ENCODE peak calls at places on chromosomes 5 and 9, in ten cellular contexts. One of them, this sample, is unnamed.

GRCh38 chr9:96654450-96655197 is 493 bp downstream of the PRXL2C start:
- DNase-seq in kidney glomerular epithelial cell: peak; percentile 80
- DNase-seq in effector memory CD8-positive, alpha-beta T cell: peak; percentile 83
- DNase-seq in H7: peak; percentile 93
- DNase-seq in heart left ventricle: peak; percentile 89
- DNase-seq in amniotic epithelial cell: peak; percentile 84
- DNase-seq in Right ventricle myocardium superior: peak; percentile 93
- DNase-seq in HS-27A: no peak
- DNase-seq in epithelial cell of prostate: no peak
- DNase-seq in foreskin fibroblast: peak; percentile 89
- DNase-seq in this sample: peak; percentile 88

GRCh38 chr9:19087601-19088000 is 15.1 kb downstream of the HAUS6 start:
- DNase-seq in heart left ventricle: no peak
- DNase-seq in epithelial cell of prostate: peak; percentile 26
- DNase-seq in HS-27A: peak; percentile 12
- DNase-seq in Right ventricle myocardium superior: no peak
- DNase-seq in effector memory CD8-positive, alpha-beta T cell: no peak
- DNase-seq in kidney glomerular epithelial cell: peak; percentile 34
- DNase-seq in foreskin fibroblast: peak; percentile 55
- DNase-seq in amniotic epithelial cell: peak; percentile 75
- DNase-seq in H7: no peak
- DNase-seq in this sample: no peak

GRCh38 chr5:53543401-53543800 is 17.0 kb upstream of the NDUFS4 start:
- DNase-seq in effector memory CD8-positive, alpha-beta T cell: no peak
- DNase-seq in Right ventricle myocardium superior: no peak
- DNase-seq in amniotic epithelial cell: peak; percentile 80
- DNase-seq in kidney glomerular epithelial cell: peak; percentile 8
- DNase-seq in heart left ventricle: no peak
- DNase-seq in epithelial cell of prostate: no peak
- DNase-seq in foreskin fibroblast: peak; percentile 27
- DNase-seq in HS-27A: no peak
- DNase-seq in H7: no peak
- DNase-seq in this sample: no peak

GRCh38 chr5:111535879-111536549 is 23.7 kb upstream of the STARD4 start:
- DNase-seq in foreskin fibroblast: no peak
- DNase-seq in H7: no peak
- DNase-seq in effector memory CD8-positive, alpha-beta T cell: no peak
- DNase-seq in kidney glomerular epithelial cell: no peak
- DNase-seq in Right ventricle myocardium superior: no peak
- DNase-seq in heart left ventricle: no peak
- DNase-seq in amniotic epithelial cell: no peak
- DNase-seq in HS-27A: no peak
- DNase-seq in epithelial cell of prostate: no peak
- DNase-seq in this sample: no peak

GRCh38 chr9:91852801-91853347 is 97.2 kb downstream of the ROR2 start:
- DNase-seq in heart left ventricle: peak; percentile 64
- DNase-seq in foreskin fibroblast: no peak
- DNase-seq in epithelial cell of prostate: no peak
- DNase-seq in amniotic epithelial cell: no peak
- DNase-seq in H7: no peak
- DNase-seq in kidney glomerular epithelial cell: no peak
- DNase-seq in HS-27A: no peak
- DNase-seq in Right ventricle myocardium superior: peak; percentile 53
- DNase-seq in effector memory CD8-positive, alpha-beta T cell: no peak
- DNase-seq in this sample: no peak

GRCh38 chr9:127918201-127919107 is 1.6 kb upstream of the ST6GALNAC4 start:
- DNase-seq in kidney glomerular epithelial cell: no peak
- DNase-seq in epithelial cell of prostate: no peak
- DNase-seq in HS-27A: no peak
- DNase-seq in H7: peak; percentile 80
- DNase-seq in foreskin fibroblast: peak; percentile 67
- DNase-seq in amniotic epithelial cell: no peak
- DNase-seq in effector memory CD8-positive, alpha-beta T cell: no peak
- DNase-seq in Right ventricle myocardium superior: peak; percentile 72
- DNase-seq in heart left ventricle: peak; percentile 47
- DNase-seq in this sample: no peak

GRCh38 chr9:134237630-134238265 is 73.4 kb upstream of the RNU6ATAC start:
- DNase-seq in amniotic epithelial cell: no peak
- DNase-seq in epithelial cell of prostate: no peak
- DNase-seq in Right ventricle myocardium superior: no peak
- DNase-seq in effector memory CD8-positive, alpha-beta T cell: no peak
- DNase-seq in heart left ventricle: peak; percentile 6
- DNase-seq in H7: no peak
- DNase-seq in HS-27A: no peak
- DNase-seq in foreskin fibroblast: no peak
- DNase-seq in kidney glomerular epithelial cell: no peak
- DNase-seq in this sample: no peak

GRCh38 chr5:71887680-71888079 is 168.6 kb downstream of the CARTPT start:
- DNase-seq in HS-27A: no peak
- DNase-seq in foreskin fibroblast: peak; percentile 84
- DNase-seq in effector memory CD8-positive, alpha-beta T cell: no peak
- DNase-seq in heart left ventricle: no peak
- DNase-seq in Right ventricle myocardium superior: no peak
- DNase-seq in kidney glomerular epithelial cell: peak; percentile 57
- DNase-seq in amniotic epithelial cell: peak; percentile 94
- DNase-seq in H7: peak; percentile 64
- DNase-seq in epithelial cell of prostate: peak; percentile 60
- DNase-seq in this sample: no peak

GRCh38 chr5:159734366-159734765 is 181.9 kb upstream of the ADRA1B start:
- DNase-seq in foreskin fibroblast: no peak
- DNase-seq in HS-27A: no peak
- DNase-seq in amniotic epithelial cell: no peak
- DNase-seq in heart left ventricle: no peak
- DNase-seq in epithelial cell of prostate: no peak
- DNase-seq in H7: no peak
- DNase-seq in Right ventricle myocardium superior: no peak
- DNase-seq in kidney glomerular epithelial cell: no peak
- DNase-seq in effector memory CD8-positive, alpha-beta T cell: no peak
- DNase-seq in this sample: no peak

GRCh38 chr9:14768561-14769234 is 46.2 kb upstream of the CER1 start:
- DNase-seq in epithelial cell of prostate: no peak
- DNase-seq in Right ventricle myocardium superior: no peak
- DNase-seq in kidney glomerular epithelial cell: peak; percentile 82
- DNase-seq in effector memory CD8-positive, alpha-beta T cell: no peak
- DNase-seq in amniotic epithelial cell: peak; percentile 46
- DNase-seq in foreskin fibroblast: peak; percentile 77
- DNase-seq in H7: peak; percentile 26
- DNase-seq in HS-27A: no peak
- DNase-seq in heart left ventricle: no peak
- DNase-seq in this sample: no peak

GRCh38 chr5:173290477-173291131 is 37.6 kb downstream of the STC2 start:
- DNase-seq in H7: no peak
- DNase-seq in effector memory CD8-positive, alpha-beta T cell: no peak
- DNase-seq in amniotic epithelial cell: peak; percentile 79
- DNase-seq in Right ventricle myocardium superior: no peak
- DNase-seq in epithelial cell of prostate: no peak
- DNase-seq in kidney glomerular epithelial cell: no peak
- DNase-seq in heart left ventricle: peak; percentile 63
- DNase-seq in HS-27A: no peak
- DNase-seq in foreskin fibroblast: peak; percentile 55
- DNase-seq in this sample: no peak

GRCh38 chr5:168059111-168059510 is 232.3 kb upstream of the WWC1 start:
- DNase-seq in HS-27A: no peak
- DNase-seq in epithelial cell of prostate: no peak
- DNase-seq in H7: no peak
- DNase-seq in effector memory CD8-positive, alpha-beta T cell: no peak
- DNase-seq in Right ventricle myocardium superior: no peak
- DNase-seq in foreskin fibroblast: no peak
- DNase-seq in heart left ventricle: no peak
- DNase-seq in amniotic epithelial cell: no peak
- DNase-seq in kidney glomerular epithelial cell: no peak
- DNase-seq in this sample: no peak

GRCh38 chr5:101271416-101271815 is 368.3 kb upstream of the ST8SIA4 start:
- DNase-seq in kidney glomerular epithelial cell: no peak
- DNase-seq in Right ventricle myocardium superior: no peak
- DNase-seq in heart left ventricle: no peak
- DNase-seq in foreskin fibroblast: no peak
- DNase-seq in HS-27A: no peak
- DNase-seq in amniotic epithelial cell: no peak
- DNase-seq in effector memory CD8-positive, alpha-beta T cell: no peak
- DNase-seq in H7: no peak
- DNase-seq in epithelial cell of prostate: no peak
- DNase-seq in this sample: no peak

GRCh38 chr9:128505414-128505765 is 871 bp downstream of the GLE1 start:
- DNase-seq in amniotic epithelial cell: peak; percentile 61
- DNase-seq in epithelial cell of prostate: no peak
- DNase-seq in Right ventricle myocardium superior: no peak
- DNase-seq in kidney glomerular epithelial cell: no peak
- DNase-seq in heart left ventricle: no peak
- DNase-seq in effector memory CD8-positive, alpha-beta T cell: no peak
- DNase-seq in foreskin fibroblast: peak; percentile 50
- DNase-seq in HS-27A: no peak
- DNase-seq in H7: no peak
- DNase-seq in this sample: no peak

GRCh38 chr9:94921656-94922055 is 195.2 kb downstream of the AOPEP start:
- DNase-seq in amniotic epithelial cell: no peak
- DNase-seq in effector memory CD8-positive, alpha-beta T cell: no peak
- DNase-seq in kidney glomerular epithelial cell: no peak
- DNase-seq in HS-27A: no peak
- DNase-seq in heart left ventricle: peak; percentile 21
- DNase-seq in epithelial cell of prostate: no peak
- DNase-seq in foreskin fibroblast: no peak
- DNase-seq in H7: no peak
- DNase-seq in Right ventricle myocardium superior: no peak
- DNase-seq in this sample: no peak

GRCh38 chr5:74519161-74519571 is 121.4 kb downstream of the ENC1 start:
- DNase-seq in heart left ventricle: no peak
- DNase-seq in amniotic epithelial cell: peak; percentile 33
- DNase-seq in Right ventricle myocardium superior: no peak
- DNase-seq in epithelial cell of prostate: no peak
- DNase-seq in effector memory CD8-positive, alpha-beta T cell: no peak
- DNase-seq in HS-27A: no peak
- DNase-seq in H7: no peak
- DNase-seq in foreskin fibroblast: no peak
- DNase-seq in kidney glomerular epithelial cell: no peak
- DNase-seq in this sample: no peak

GRCh38 chr5:122586351-122586750 is 188.5 kb upstream of the SNX2 start:
- DNase-seq in amniotic epithelial cell: peak; percentile 73
- DNase-seq in Right ventricle myocardium superior: no peak
- DNase-seq in kidney glomerular epithelial cell: no peak
- DNase-seq in epithelial cell of prostate: no peak
- DNase-seq in H7: no peak
- DNase-seq in HS-27A: peak; percentile 35
- DNase-seq in heart left ventricle: no peak
- DNase-seq in foreskin fibroblast: peak; percentile 39
- DNase-seq in effector memory CD8-positive, alpha-beta T cell: no peak
- DNase-seq in this sample: no peak

GRCh38 chr9:94676446-94677148 is 37.3 kb upstream of the FBP1 start:
- DNase-seq in foreskin fibroblast: no peak
- DNase-seq in kidney glomerular epithelial cell: no peak
- DNase-seq in H7: no peak
- DNase-seq in amniotic epithelial cell: no peak
- DNase-seq in Right ventricle myocardium superior: no peak
- DNase-seq in heart left ventricle: no peak
- DNase-seq in epithelial cell of prostate: no peak
- DNase-seq in HS-27A: no peak
- DNase-seq in effector memory CD8-positive, alpha-beta T cell: no peak
- DNase-seq in this sample: no peak

GRCh38 chr5:88660326-88660946 is 222.5 kb downstream of the MEF2C start:
- DNase-seq in heart left ventricle: no peak
- DNase-seq in foreskin fibroblast: peak; percentile 72
- DNase-seq in effector memory CD8-positive, alpha-beta T cell: no peak
- DNase-seq in amniotic epithelial cell: peak; percentile 4
- DNase-seq in H7: peak; percentile 75
- DNase-seq in Right ventricle myocardium superior: no peak
- DNase-seq in kidney glomerular epithelial cell: no peak
- DNase-seq in HS-27A: peak; percentile 35
- DNase-seq in epithelial cell of prostate: no peak
- DNase-seq in this sample: no peak

GRCh38 chr5:174535691-174536090 is 188.7 kb upstream of the MSX2 start:
- DNase-seq in Right ventricle myocardium superior: no peak
- DNase-seq in epithelial cell of prostate: peak; percentile 55
- DNase-seq in effector memory CD8-positive, alpha-beta T cell: no peak
- DNase-seq in amniotic epithelial cell: peak; percentile 79
- DNase-seq in H7: no peak
- DNase-seq in heart left ventricle: no peak
- DNase-seq in kidney glomerular epithelial cell: no peak
- DNase-seq in foreskin fibroblast: no peak
- DNase-seq in HS-27A: no peak
- DNase-seq in this sample: no peak

GRCh38 chr9:110030632-110031031 is 177.3 kb downstream of the C9orf152 start:
- DNase-seq in epithelial cell of prostate: no peak
- DNase-seq in HS-27A: no peak
- DNase-seq in foreskin fibroblast: peak; percentile 82
- DNase-seq in amniotic epithelial cell: peak; percentile 77
- DNase-seq in Right ventricle myocardium superior: no peak
- DNase-seq in effector memory CD8-positive, alpha-beta T cell: no peak
- DNase-seq in H7: no peak
- DNase-seq in kidney glomerular epithelial cell: no peak
- DNase-seq in heart left ventricle: no peak
- DNase-seq in this sample: no peak

GRCh38 chr5:64149857-64150521 is 15.7 kb upstream of the RNF180 start:
- DNase-seq in Right ventricle myocardium superior: no peak
- DNase-seq in amniotic epithelial cell: no peak
- DNase-seq in H7: no peak
- DNase-seq in epithelial cell of prostate: no peak
- DNase-seq in effector memory CD8-positive, alpha-beta T cell: no peak
- DNase-seq in heart left ventricle: no peak
- DNase-seq in kidney glomerular epithelial cell: no peak
- DNase-seq in HS-27A: no peak
- DNase-seq in foreskin fibroblast: no peak
- DNase-seq in this sample: no peak

GRCh38 chr9:129253820-129254381 is 75.8 kb upstream of the IER5L start:
- DNase-seq in foreskin fibroblast: no peak
- DNase-seq in epithelial cell of prostate: no peak
- DNase-seq in HS-27A: no peak
- DNase-seq in kidney glomerular epithelial cell: no peak
- DNase-seq in amniotic epithelial cell: peak; percentile 88
- DNase-seq in H7: peak; percentile 68
- DNase-seq in Right ventricle myocardium superior: peak; percentile 83
- DNase-seq in effector memory CD8-positive, alpha-beta T cell: no peak
- DNase-seq in heart left ventricle: peak; percentile 88
- DNase-seq in this sample: peak; percentile 58

GRCh38 chr9:35679091-35679490 is 5.4 kb downstream of the CA9 start:
- DNase-seq in amniotic epithelial cell: no peak
- DNase-seq in H7: no peak
- DNase-seq in effector memory CD8-positive, alpha-beta T cell: no peak
- DNase-seq in heart left ventricle: no peak
- DNase-seq in HS-27A: no peak
- DNase-seq in foreskin fibroblast: no peak
- DNase-seq in Right ventricle myocardium superior: no peak
- DNase-seq in kidney glomerular epithelial cell: no peak
- DNase-seq in epithelial cell of prostate: no peak
- DNase-seq in this sample: no peak

GRCh38 chr9:86485359-86485758 is 131.1 kb upstream of the TUT7 start:
- DNase-seq in foreskin fibroblast: no peak
- DNase-seq in amniotic epithelial cell: no peak
- DNase-seq in H7: no peak
- DNase-seq in kidney glomerular epithelial cell: no peak
- DNase-seq in Right ventricle myocardium superior: no peak
- DNase-seq in HS-27A: no peak
- DNase-seq in epithelial cell of prostate: no peak
- DNase-seq in effector memory CD8-positive, alpha-beta T cell: no peak
- DNase-seq in heart left ventricle: no peak
- DNase-seq in this sample: no peak